ENCODE peak calls at places on chromosomes 16 and 17, in seven cellular contexts. One of them, this sample, is unnamed.

GRCh38 chr16:65548470-65548869 is 426.6 kb upstream of the CDH11 start:
- DNase-seq in transverse colon: no peak
- DNase-seq in GM12864: no peak
- DNase-seq in stimulated activated effector memory CD8-positive, alpha-beta T cell treated with anti-CD3 and anti-CD28 coated beads, Interleukin-12 subunit alpha, Interleukin-12 subunit beta, amount 100 ng/mL, for 72 hours: no peak
- DNase-seq in fibroblast of mammary gland: no peak
- DNase-seq in activated gamma-delta T cell treated with Interleukin-2 at 50 U/mL for 16 hours: no peak
- DNase-seq in amniotic stem cell: no peak
- DNase-seq in this sample: no peak

GRCh38 chr16:12459401-12459791 is 344.3 kb downstream of the CPPED1 start:
- DNase-seq in amniotic stem cell: no peak
- DNase-seq in fibroblast of mammary gland: no peak
- DNase-seq in activated gamma-delta T cell treated with Interleukin-2 at 50 U/mL for 16 hours: no peak
- DNase-seq in GM12864: peak; percentile 4
- DNase-seq in stimulated activated effector memory CD8-positive, alpha-beta T cell treated with anti-CD3 and anti-CD28 coated beads, Interleukin-12 subunit alpha, Interleukin-12 subunit beta, amount 100 ng/mL, for 72 hours: no peak
- DNase-seq in transverse colon: peak; percentile 28
- DNase-seq in this sample: no peak

GRCh38 chr16:4351880-4352279 is 759 bp upstream of the PAM16 start:
- DNase-seq in transverse colon: no peak
- DNase-seq in GM12864: no peak
- DNase-seq in stimulated activated effector memory CD8-positive, alpha-beta T cell treated with anti-CD3 and anti-CD28 coated beads, Interleukin-12 subunit alpha, Interleukin-12 subunit beta, amount 100 ng/mL, for 72 hours: no peak
- DNase-seq in amniotic stem cell: no peak
- DNase-seq in activated gamma-delta T cell treated with Interleukin-2 at 50 U/mL for 16 hours: no peak
- DNase-seq in fibroblast of mammary gland: peak; percentile 52
- DNase-seq in this sample: no peak

GRCh38 chr17:67246648-67247415 is 1.8 kb upstream of the HELZ start:
- DNase-seq in transverse colon: peak; percentile 76
- DNase-seq in activated gamma-delta T cell treated with Interleukin-2 at 50 U/mL for 16 hours: peak; percentile 62
- DNase-seq in fibroblast of mammary gland: peak; percentile 58
- DNase-seq in stimulated activated effector memory CD8-positive, alpha-beta T cell treated with anti-CD3 and anti-CD28 coated beads, Interleukin-12 subunit alpha, Interleukin-12 subunit beta, amount 100 ng/mL, for 72 hours: peak; percentile 39
- DNase-seq in amniotic stem cell: no peak
- DNase-seq in GM12864: peak; percentile 71
- DNase-seq in this sample: peak; percentile 3

GRCh38 chr17:78112508-78113471 is 15.8 kb downstream of the TMC6 start:
- DNase-seq in GM12864: no peak
- DNase-seq in fibroblast of mammary gland: peak; percentile 40
- DNase-seq in activated gamma-delta T cell treated with Interleukin-2 at 50 U/mL for 16 hours: peak; percentile 81
- DNase-seq in stimulated activated effector memory CD8-positive, alpha-beta T cell treated with anti-CD3 and anti-CD28 coated beads, Interleukin-12 subunit alpha, Interleukin-12 subunit beta, amount 100 ng/mL, for 72 hours: peak; percentile 90
- DNase-seq in transverse colon: peak; percentile 85
- DNase-seq in amniotic stem cell: no peak
- DNase-seq in this sample: peak; percentile 86

GRCh38 chr17:16516594-16517018 is 24.6 kb upstream of the LRRC75A start:
- DNase-seq in transverse colon: no peak
- DNase-seq in GM12864: no peak
- DNase-seq in fibroblast of mammary gland: peak; percentile 76
- DNase-seq in activated gamma-delta T cell treated with Interleukin-2 at 50 U/mL for 16 hours: no peak
- DNase-seq in stimulated activated effector memory CD8-positive, alpha-beta T cell treated with anti-CD3 and anti-CD28 coated beads, Interleukin-12 subunit alpha, Interleukin-12 subunit beta, amount 100 ng/mL, for 72 hours: no peak
- DNase-seq in amniotic stem cell: no peak
- DNase-seq in this sample: no peak

GRCh38 chr16:72902276-72902675 is 145.7 kb downstream of the ZFHX3 start:
- DNase-seq in fibroblast of mammary gland: no peak
- DNase-seq in stimulated activated effector memory CD8-positive, alpha-beta T cell treated with anti-CD3 and anti-CD28 coated beads, Interleukin-12 subunit alpha, Interleukin-12 subunit beta, amount 100 ng/mL, for 72 hours: no peak
- DNase-seq in transverse colon: no peak
- DNase-seq in activated gamma-delta T cell treated with Interleukin-2 at 50 U/mL for 16 hours: no peak
- DNase-seq in GM12864: no peak
- DNase-seq in amniotic stem cell: no peak
- DNase-seq in this sample: no peak

GRCh38 chr17:50641339-50641725 is 6.7 kb downstream of the ABCC3 start:
- DNase-seq in fibroblast of mammary gland: no peak
- DNase-seq in transverse colon: no peak
- DNase-seq in amniotic stem cell: no peak
- DNase-seq in stimulated activated effector memory CD8-positive, alpha-beta T cell treated with anti-CD3 and anti-CD28 coated beads, Interleukin-12 subunit alpha, Interleukin-12 subunit beta, amount 100 ng/mL, for 72 hours: no peak
- DNase-seq in GM12864: no peak
- DNase-seq in activated gamma-delta T cell treated with Interleukin-2 at 50 U/mL for 16 hours: no peak
- DNase-seq in this sample: no peak

GRCh38 chr17:70091005-70091568 is 16.1 kb downstream of the KCNJ16 start:
- DNase-seq in GM12864: no peak
- DNase-seq in stimulated activated effector memory CD8-positive, alpha-beta T cell treated with anti-CD3 and anti-CD28 coated beads, Interleukin-12 subunit alpha, Interleukin-12 subunit beta, amount 100 ng/mL, for 72 hours: no peak
- DNase-seq in fibroblast of mammary gland: no peak
- DNase-seq in amniotic stem cell: no peak
- DNase-seq in transverse colon: no peak
- DNase-seq in activated gamma-delta T cell treated with Interleukin-2 at 50 U/mL for 16 hours: no peak
- DNase-seq in this sample: no peak

GRCh38 chr17:20116683-20117309 is 107.6 kb downstream of the SPECC1 start:
- DNase-seq in fibroblast of mammary gland: peak; percentile 54
- DNase-seq in GM12864: peak; percentile 16
- DNase-seq in amniotic stem cell: peak; percentile 21
- DNase-seq in transverse colon: peak; percentile 33
- DNase-seq in stimulated activated effector memory CD8-positive, alpha-beta T cell treated with anti-CD3 and anti-CD28 coated beads, Interleukin-12 subunit alpha, Interleukin-12 subunit beta, amount 100 ng/mL, for 72 hours: peak; percentile 42
- DNase-seq in activated gamma-delta T cell treated with Interleukin-2 at 50 U/mL for 16 hours: peak; percentile 49
- DNase-seq in this sample: peak; percentile 43

GRCh38 chr17:32494621-32495346 is 8.0 kb downstream of the CDK5R1 start:
- DNase-seq in transverse colon: no peak
- DNase-seq in fibroblast of mammary gland: no peak
- DNase-seq in activated gamma-delta T cell treated with Interleukin-2 at 50 U/mL for 16 hours: no peak
- DNase-seq in amniotic stem cell: no peak
- DNase-seq in GM12864: no peak
- DNase-seq in stimulated activated effector memory CD8-positive, alpha-beta T cell treated with anti-CD3 and anti-CD28 coated beads, Interleukin-12 subunit alpha, Interleukin-12 subunit beta, amount 100 ng/mL, for 72 hours: no peak
- DNase-seq in this sample: no peak

GRCh38 chr16:10242076-10242475 is 59.8 kb upstream of the GRIN2A start:
- DNase-seq in GM12864: no peak
- DNase-seq in activated gamma-delta T cell treated with Interleukin-2 at 50 U/mL for 16 hours: no peak
- DNase-seq in transverse colon: no peak
- DNase-seq in fibroblast of mammary gland: no peak
- DNase-seq in amniotic stem cell: no peak
- DNase-seq in stimulated activated effector memory CD8-positive, alpha-beta T cell treated with anti-CD3 and anti-CD28 coated beads, Interleukin-12 subunit alpha, Interleukin-12 subunit beta, amount 100 ng/mL, for 72 hours: no peak
- DNase-seq in this sample: no peak

GRCh38 chr16:71903608-71904007 is 8.3 kb downstream of the IST1 start:
- DNase-seq in transverse colon: no peak
- DNase-seq in stimulated activated effector memory CD8-positive, alpha-beta T cell treated with anti-CD3 and anti-CD28 coated beads, Interleukin-12 subunit alpha, Interleukin-12 subunit beta, amount 100 ng/mL, for 72 hours: no peak
- DNase-seq in fibroblast of mammary gland: no peak
- DNase-seq in GM12864: no peak
- DNase-seq in amniotic stem cell: no peak
- DNase-seq in activated gamma-delta T cell treated with Interleukin-2 at 50 U/mL for 16 hours: no peak
- DNase-seq in this sample: no peak

GRCh38 chr16:1044515-1045362 is 27.8 kb upstream of the SSTR5 start:
- DNase-seq in activated gamma-delta T cell treated with Interleukin-2 at 50 U/mL for 16 hours: no peak
- DNase-seq in transverse colon: no peak
- DNase-seq in amniotic stem cell: no peak
- DNase-seq in stimulated activated effector memory CD8-positive, alpha-beta T cell treated with anti-CD3 and anti-CD28 coated beads, Interleukin-12 subunit alpha, Interleukin-12 subunit beta, amount 100 ng/mL, for 72 hours: no peak
- DNase-seq in GM12864: no peak
- DNase-seq in fibroblast of mammary gland: no peak
- DNase-seq in this sample: no peak

GRCh38 chr17:76550712-76551615 is 11.1 kb downstream of the PRCD start:
- DNase-seq in activated gamma-delta T cell treated with Interleukin-2 at 50 U/mL for 16 hours: no peak
- DNase-seq in amniotic stem cell: no peak
- DNase-seq in transverse colon: no peak
- DNase-seq in fibroblast of mammary gland: peak; percentile 60
- DNase-seq in GM12864: no peak
- DNase-seq in stimulated activated effector memory CD8-positive, alpha-beta T cell treated with anti-CD3 and anti-CD28 coated beads, Interleukin-12 subunit alpha, Interleukin-12 subunit beta, amount 100 ng/mL, for 72 hours: no peak
- DNase-seq in this sample: no peak

GRCh38 chr17:80647746-80648145 is 103.1 kb downstream of the RPTOR start:
- DNase-seq in amniotic stem cell: peak; percentile 63
- DNase-seq in transverse colon: no peak
- DNase-seq in fibroblast of mammary gland: peak; percentile 97
- DNase-seq in GM12864: no peak
- DNase-seq in activated gamma-delta T cell treated with Interleukin-2 at 50 U/mL for 16 hours: no peak
- DNase-seq in stimulated activated effector memory CD8-positive, alpha-beta T cell treated with anti-CD3 and anti-CD28 coated beads, Interleukin-12 subunit alpha, Interleukin-12 subunit beta, amount 100 ng/mL, for 72 hours: no peak
- DNase-seq in this sample: no peak

GRCh38 chr17:2123467-2124251 is 68.8 kb downstream of the HIC1 start:
- DNase-seq in fibroblast of mammary gland: peak; percentile 33
- DNase-seq in GM12864: no peak
- DNase-seq in activated gamma-delta T cell treated with Interleukin-2 at 50 U/mL for 16 hours: no peak
- DNase-seq in stimulated activated effector memory CD8-positive, alpha-beta T cell treated with anti-CD3 and anti-CD28 coated beads, Interleukin-12 subunit alpha, Interleukin-12 subunit beta, amount 100 ng/mL, for 72 hours: no peak
- DNase-seq in amniotic stem cell: no peak
- DNase-seq in transverse colon: peak; percentile 44
- DNase-seq in this sample: no peak

GRCh38 chr17:71392715-71393567 is 727.9 kb upstream of the SOX9 start:
- DNase-seq in transverse colon: no peak
- DNase-seq in activated gamma-delta T cell treated with Interleukin-2 at 50 U/mL for 16 hours: no peak
- DNase-seq in GM12864: no peak
- DNase-seq in stimulated activated effector memory CD8-positive, alpha-beta T cell treated with anti-CD3 and anti-CD28 coated beads, Interleukin-12 subunit alpha, Interleukin-12 subunit beta, amount 100 ng/mL, for 72 hours: no peak
- DNase-seq in amniotic stem cell: peak; percentile 4
- DNase-seq in fibroblast of mammary gland: peak; percentile 73
- DNase-seq in this sample: no peak

GRCh38 chr17:45783593-45784292 is 377 bp upstream of the CRHR1 start:
- DNase-seq in stimulated activated effector memory CD8-positive, alpha-beta T cell treated with anti-CD3 and anti-CD28 coated beads, Interleukin-12 subunit alpha, Interleukin-12 subunit beta, amount 100 ng/mL, for 72 hours: no peak
- DNase-seq in activated gamma-delta T cell treated with Interleukin-2 at 50 U/mL for 16 hours: no peak
- DNase-seq in transverse colon: no peak
- DNase-seq in GM12864: no peak
- DNase-seq in fibroblast of mammary gland: no peak
- DNase-seq in amniotic stem cell: no peak
- DNase-seq in this sample: no peak

GRCh38 chr17:40480501-40481003 is 20.9 kb downstream of the TNS4 start:
- DNase-seq in GM12864: no peak
- DNase-seq in stimulated activated effector memory CD8-positive, alpha-beta T cell treated with anti-CD3 and anti-CD28 coated beads, Interleukin-12 subunit alpha, Interleukin-12 subunit beta, amount 100 ng/mL, for 72 hours: peak; percentile 53
- DNase-seq in amniotic stem cell: no peak
- DNase-seq in transverse colon: peak; percentile 47
- DNase-seq in fibroblast of mammary gland: no peak
- DNase-seq in activated gamma-delta T cell treated with Interleukin-2 at 50 U/mL for 16 hours: peak; percentile 80
- DNase-seq in this sample: peak; percentile 45

GRCh38 chr16:66958857-66959644 is 2.0 kb upstream of the CES3 start:
- DNase-seq in GM12864: no peak
- DNase-seq in amniotic stem cell: no peak
- DNase-seq in fibroblast of mammary gland: no peak
- DNase-seq in transverse colon: no peak
- DNase-seq in activated gamma-delta T cell treated with Interleukin-2 at 50 U/mL for 16 hours: no peak
- DNase-seq in stimulated activated effector memory CD8-positive, alpha-beta T cell treated with anti-CD3 and anti-CD28 coated beads, Interleukin-12 subunit alpha, Interleukin-12 subunit beta, amount 100 ng/mL, for 72 hours: no peak
- DNase-seq in this sample: no peak

GRCh38 chr17:13550291-13550690 is 51.4 kb downstream of the HS3ST3A1 start:
- DNase-seq in stimulated activated effector memory CD8-positive, alpha-beta T cell treated with anti-CD3 and anti-CD28 coated beads, Interleukin-12 subunit alpha, Interleukin-12 subunit beta, amount 100 ng/mL, for 72 hours: no peak
- DNase-seq in transverse colon: no peak
- DNase-seq in activated gamma-delta T cell treated with Interleukin-2 at 50 U/mL for 16 hours: no peak
- DNase-seq in fibroblast of mammary gland: peak; percentile 74
- DNase-seq in amniotic stem cell: no peak
- DNase-seq in GM12864: no peak
- DNase-seq in this sample: no peak

GRCh38 chr16:74700206-74701040 is at the start of gene MLKL:
- DNase-seq in activated gamma-delta T cell treated with Interleukin-2 at 50 U/mL for 16 hours: peak; percentile 58
- DNase-seq in stimulated activated effector memory CD8-positive, alpha-beta T cell treated with anti-CD3 and anti-CD28 coated beads, Interleukin-12 subunit alpha, Interleukin-12 subunit beta, amount 100 ng/mL, for 72 hours: peak; percentile 42
- DNase-seq in amniotic stem cell: peak; percentile 19
- DNase-seq in fibroblast of mammary gland: peak; percentile 55
- DNase-seq in GM12864: no peak
- DNase-seq in transverse colon: peak; percentile 70
- DNase-seq in this sample: peak; percentile 23

GRCh38 chr16:3066440-3066748 is 954 bp downstream of the IL32 start:
- DNase-seq in amniotic stem cell: no peak
- DNase-seq in transverse colon: no peak
- DNase-seq in stimulated activated effector memory CD8-positive, alpha-beta T cell treated with anti-CD3 and anti-CD28 coated beads, Interleukin-12 subunit alpha, Interleukin-12 subunit beta, amount 100 ng/mL, for 72 hours: no peak
- DNase-seq in fibroblast of mammary gland: no peak
- DNase-seq in activated gamma-delta T cell treated with Interleukin-2 at 50 U/mL for 16 hours: peak; percentile 3
- DNase-seq in GM12864: no peak
- DNase-seq in this sample: no peak

GRCh38 chr16:29701214-29701555 is 22.2 kb downstream of the QPRT start:
- DNase-seq in fibroblast of mammary gland: no peak
- DNase-seq in GM12864: no peak
- DNase-seq in amniotic stem cell: no peak
- DNase-seq in activated gamma-delta T cell treated with Interleukin-2 at 50 U/mL for 16 hours: no peak
- DNase-seq in stimulated activated effector memory CD8-positive, alpha-beta T cell treated with anti-CD3 and anti-CD28 coated beads, Interleukin-12 subunit alpha, Interleukin-12 subunit beta, amount 100 ng/mL, for 72 hours: no peak
- DNase-seq in transverse colon: no peak
- DNase-seq in this sample: no peak

GRCh38 chr17:14749269-14749668 is 448.4 kb downstream of the HS3ST3B1 start:
- DNase-seq in activated gamma-delta T cell treated with Interleukin-2 at 50 U/mL for 16 hours: no peak
- DNase-seq in fibroblast of mammary gland: no peak
- DNase-seq in transverse colon: no peak
- DNase-seq in amniotic stem cell: no peak
- DNase-seq in GM12864: no peak
- DNase-seq in stimulated activated effector memory CD8-positive, alpha-beta T cell treated with anti-CD3 and anti-CD28 coated beads, Interleukin-12 subunit alpha, Interleukin-12 subunit beta, amount 100 ng/mL, for 72 hours: no peak
- DNase-seq in this sample: no peak

GRCh38 chr16:68367034-68367433 is 56.2 kb downstream of the PRMT7 start:
- DNase-seq in transverse colon: peak; percentile 56
- DNase-seq in stimulated activated effector memory CD8-positive, alpha-beta T cell treated with anti-CD3 and anti-CD28 coated beads, Interleukin-12 subunit alpha, Interleukin-12 subunit beta, amount 100 ng/mL, for 72 hours: peak; percentile 31
- DNase-seq in fibroblast of mammary gland: peak; percentile 38
- DNase-seq in amniotic stem cell: no peak
- DNase-seq in activated gamma-delta T cell treated with Interleukin-2 at 50 U/mL for 16 hours: peak; percentile 43
- DNase-seq in GM12864: no peak
- DNase-seq in this sample: no peak

GRCh38 chr16:66207139-66207863 is 159.2 kb upstream of the CDH5 start:
- DNase-seq in amniotic stem cell: no peak
- DNase-seq in stimulated activated effector memory CD8-positive, alpha-beta T cell treated with anti-CD3 and anti-CD28 coated beads, Interleukin-12 subunit alpha, Interleukin-12 subunit beta, amount 100 ng/mL, for 72 hours: no peak
- DNase-seq in fibroblast of mammary gland: peak; percentile 19
- DNase-seq in GM12864: no peak
- DNase-seq in activated gamma-delta T cell treated with Interleukin-2 at 50 U/mL for 16 hours: no peak
- DNase-seq in transverse colon: no peak
- DNase-seq in this sample: no peak

GRCh38 chr16:49492896-49493620 is 119.5 kb downstream of the C16orf78 start:
- DNase-seq in GM12864: no peak
- DNase-seq in stimulated activated effector memory CD8-positive, alpha-beta T cell treated with anti-CD3 and anti-CD28 coated beads, Interleukin-12 subunit alpha, Interleukin-12 subunit beta, amount 100 ng/mL, for 72 hours: no peak
- DNase-seq in fibroblast of mammary gland: no peak
- DNase-seq in amniotic stem cell: no peak
- DNase-seq in activated gamma-delta T cell treated with Interleukin-2 at 50 U/mL for 16 hours: no peak
- DNase-seq in transverse colon: no peak
- DNase-seq in this sample: no peak

GRCh38 chr17:29175349-29175748 is 4.8 kb downstream of the MYO18A start:
- DNase-seq in transverse colon: no peak
- DNase-seq in activated gamma-delta T cell treated with Interleukin-2 at 50 U/mL for 16 hours: no peak
- DNase-seq in amniotic stem cell: no peak
- DNase-seq in stimulated activated effector memory CD8-positive, alpha-beta T cell treated with anti-CD3 and anti-CD28 coated beads, Interleukin-12 subunit alpha, Interleukin-12 subunit beta, amount 100 ng/mL, for 72 hours: no peak
- DNase-seq in fibroblast of mammary gland: no peak
- DNase-seq in GM12864: no peak
- DNase-seq in this sample: no peak

GRCh38 chr16:56851671-56852400 is 13.2 kb upstream of the SLC12A3 start:
- DNase-seq in amniotic stem cell: no peak
- DNase-seq in fibroblast of mammary gland: peak; percentile 29
- DNase-seq in activated gamma-delta T cell treated with Interleukin-2 at 50 U/mL for 16 hours: no peak
- DNase-seq in GM12864: no peak
- DNase-seq in stimulated activated effector memory CD8-positive, alpha-beta T cell treated with anti-CD3 and anti-CD28 coated beads, Interleukin-12 subunit alpha, Interleukin-12 subunit beta, amount 100 ng/mL, for 72 hours: no peak
- DNase-seq in transverse colon: no peak
- DNase-seq in this sample: no peak

GRCh38 chr16:58031016-58031800 is 5.7 kb downstream of the MMP15 start:
- DNase-seq in fibroblast of mammary gland: no peak
- DNase-seq in activated gamma-delta T cell treated with Interleukin-2 at 50 U/mL for 16 hours: no peak
- DNase-seq in GM12864: no peak
- DNase-seq in amniotic stem cell: no peak
- DNase-seq in stimulated activated effector memory CD8-positive, alpha-beta T cell treated with anti-CD3 and anti-CD28 coated beads, Interleukin-12 subunit alpha, Interleukin-12 subunit beta, amount 100 ng/mL, for 72 hours: no peak
- DNase-seq in transverse colon: no peak
- DNase-seq in this sample: no peak

GRCh38 chr16:57341062-57341440 is 17.5 kb upstream of the CCL22 start:
- DNase-seq in amniotic stem cell: no peak
- DNase-seq in GM12864: no peak
- DNase-seq in stimulated activated effector memory CD8-positive, alpha-beta T cell treated with anti-CD3 and anti-CD28 coated beads, Interleukin-12 subunit alpha, Interleukin-12 subunit beta, amount 100 ng/mL, for 72 hours: no peak
- DNase-seq in activated gamma-delta T cell treated with Interleukin-2 at 50 U/mL for 16 hours: no peak
- DNase-seq in transverse colon: no peak
- DNase-seq in fibroblast of mammary gland: no peak
- DNase-seq in this sample: no peak

GRCh38 chr17:75777243-75777922 is 7.2 kb upstream of the UNK start:
- DNase-seq in amniotic stem cell: no peak
- DNase-seq in activated gamma-delta T cell treated with Interleukin-2 at 50 U/mL for 16 hours: no peak
- DNase-seq in stimulated activated effector memory CD8-positive, alpha-beta T cell treated with anti-CD3 and anti-CD28 coated beads, Interleukin-12 subunit alpha, Interleukin-12 subunit beta, amount 100 ng/mL, for 72 hours: no peak
- DNase-seq in transverse colon: no peak
- DNase-seq in fibroblast of mammary gland: peak; percentile 32
- DNase-seq in GM12864: no peak
- DNase-seq in this sample: no peak

GRCh38 chr17:6696906-6697305 is 16.3 kb downstream of the SLC13A5 start:
- DNase-seq in activated gamma-delta T cell treated with Interleukin-2 at 50 U/mL for 16 hours: no peak
- DNase-seq in GM12864: no peak
- DNase-seq in fibroblast of mammary gland: no peak
- DNase-seq in transverse colon: no peak
- DNase-seq in amniotic stem cell: no peak
- DNase-seq in stimulated activated effector memory CD8-positive, alpha-beta T cell treated with anti-CD3 and anti-CD28 coated beads, Interleukin-12 subunit alpha, Interleukin-12 subunit beta, amount 100 ng/mL, for 72 hours: no peak
- DNase-seq in this sample: no peak

GRCh38 chr16:35198223-35199199 is 1739.1 kb downstream of the TP53TG3F start:
- DNase-seq in amniotic stem cell: no peak
- DNase-seq in transverse colon: no peak
- DNase-seq in fibroblast of mammary gland: no peak
- DNase-seq in activated gamma-delta T cell treated with Interleukin-2 at 50 U/mL for 16 hours: no peak
- DNase-seq in GM12864: no peak
- DNase-seq in stimulated activated effector memory CD8-positive, alpha-beta T cell treated with anti-CD3 and anti-CD28 coated beads, Interleukin-12 subunit alpha, Interleukin-12 subunit beta, amount 100 ng/mL, for 72 hours: no peak
- DNase-seq in this sample: no peak